ENCODE peak calls at places on chromosomes 6 and 20, in eight cellular contexts. Z is ascending aorta, X is stomach, T is upper lobe of left lung, L is endodermal cell, Q is psoas muscle, S is lung, V is B cell. F is an unnamed sample.

GRCh38 chr6:36671687-36672375 is 6.7 kb upstream of the CDKN1A start:
- DNase-seq in L (no peak), Z (no peak), Q (no peak), T (no peak), X (no peak), V (no peak), S (no peak), F (no peak)

GRCh38 chr6:48552905-48553304 is 441.9 kb upstream of the PTCHD4 start:
- DNase-seq in Z (no peak), Q (no peak), L (no peak), S (no peak), T (no peak), X (no peak), V (no peak), F (no peak)

GRCh38 chr6:35473075-35473848 is 5.1 kb downstream of the RPL10A start:
- DNase-seq in S (no peak), Z (no peak), Q (no peak), L (peak; percentile 67), V (no peak), X (no peak), T (no peak), F (no peak)

GRCh38 chr20:7410150-7410549 is 530.1 kb downstream of the HAO1 start:
- DNase-seq in Z (no peak), S (no peak), Q (no peak), V (no peak), T (no peak), X (no peak), L (no peak), F (no peak)

GRCh38 chr20:37527638-37528441 is at the start of gene BLCAP:
- DNase-seq in Z (peak; percentile 59), V (peak; percentile 95), T (peak; percentile 93), L (peak; percentile 96), X (peak; percentile 91), Q (peak; percentile 93), S (peak; percentile 90), F (peak; percentile 92)

GRCh38 chr6:1890987-1891386 is 281.3 kb downstream of the FOXC1 start:
- DNase-seq in S (no peak), T (no peak), Q (no peak), L (no peak), Z (no peak), X (no peak), V (no peak), F (no peak)

GRCh38 chr6:93036835-93037234 is 382.5 kb downstream of the EPHA7 start:
- DNase-seq in L (peak; percentile 55), X (no peak), Q (no peak), T (no peak), S (no peak), Z (no peak), V (no peak), F (no peak)

GRCh38 chr6:41581381-41581991 is 35.3 kb downstream of the FOXP4 start:
- DNase-seq in X (no peak), Q (peak; percentile 59), T (peak; percentile 40), L (no peak), V (no peak), Z (peak; percentile 43), S (no peak), F (no peak)

GRCh38 chr6:97052152-97052787 is 127.7 kb downstream of the KLHL32 start:
- DNase-seq in Q (no peak), X (no peak), L (no peak), S (no peak), Z (no peak), T (no peak), V (no peak), F (no peak)

GRCh38 chr6:97049254-97050004 is 124.9 kb downstream of the KLHL32 start:
- DNase-seq in L (no peak), Q (no peak), S (no peak), X (no peak), V (no peak), Z (no peak), T (no peak), F (no peak)

GRCh38 chr6:97055743-97056142 is 131.2 kb downstream of the KLHL32 start:
- DNase-seq in S (no peak), Z (no peak), X (no peak), Q (no peak), L (no peak), T (no peak), V (no peak), F (no peak)

GRCh38 chr6:97048771-97049170 is 124.2 kb downstream of the KLHL32 start:
- DNase-seq in Q (no peak), X (no peak), L (no peak), V (no peak), S (no peak), T (no peak), Z (no peak), F (no peak)

GRCh38 chr6:97053643-97054411 is 129.3 kb downstream of the KLHL32 start:
- DNase-seq in X (no peak), Z (no peak), V (no peak), S (no peak), Q (no peak), T (no peak), L (no peak), F (no peak)
- TF ChIP-seq CTCF in X (no peak), Z (peak; percentile 59), V (peak; percentile 53), S (no peak), Q (peak; percentile 50), T (peak; percentile 21), L (peak; percentile 82), F (no peak)

GRCh38 chr6:83708970-83709747 is at the start of gene SNAP91:
- DNase-seq in Z (no peak), T (no peak), X (no peak), Q (peak; percentile 23), S (no peak), L (peak; percentile 93), V (no peak), F (no peak)
- TF ChIP-seq CTCF in Z (no peak), T (no peak), X (no peak), Q (no peak), S (no peak), L (no peak), V (no peak), F (no peak)

GRCh38 chr6:67909354-67909753 is 725.7 kb upstream of the ADGRB3 start:
- DNase-seq in V (no peak), Q (no peak), Z (no peak), X (no peak), L (no peak), T (no peak), S (no peak), F (no peak)
- TF ChIP-seq CTCF in V (no peak), Q (no peak), Z (no peak), X (no peak), L (no peak), T (no peak), S (no peak), F (no peak)

GRCh38 chr6:89597988-89598387 is 40.6 kb downstream of the LYRM2 start:
- DNase-seq in T (peak; percentile 38), Q (no peak), X (no peak), Z (no peak), L (peak; percentile 60), S (peak; percentile 76), V (no peak), F (no peak)
- TF ChIP-seq CTCF in T (no peak), Q (no peak), X (no peak), Z (peak; percentile 44), L (no peak), S (no peak), V (no peak), F (no peak)

GRCh38 chr20:13321416-13321815 is 100.3 kb downstream of the ISM1 start:
- DNase-seq in T (no peak), V (no peak), L (no peak), S (no peak), X (no peak), Q (no peak), Z (no peak), F (no peak)

GRCh38 chr20:13322621-13323020 is 101.5 kb downstream of the ISM1 start:
- DNase-seq in V (no peak), T (no peak), S (no peak), L (peak; percentile 84), X (no peak), Q (no peak), Z (no peak), F (no peak)

GRCh38 chr20:13322198-13322597 is 101.1 kb downstream of the ISM1 start:
- DNase-seq in X (no peak), S (no peak), T (no peak), V (no peak), L (no peak), Z (no peak), Q (no peak), F (no peak)

GRCh38 chr20:13325796-13326340 is 104.8 kb downstream of the ISM1 start:
- DNase-seq in S (no peak), T (no peak), Q (no peak), V (no peak), X (no peak), L (no peak), Z (no peak), F (no peak)

DNA sequence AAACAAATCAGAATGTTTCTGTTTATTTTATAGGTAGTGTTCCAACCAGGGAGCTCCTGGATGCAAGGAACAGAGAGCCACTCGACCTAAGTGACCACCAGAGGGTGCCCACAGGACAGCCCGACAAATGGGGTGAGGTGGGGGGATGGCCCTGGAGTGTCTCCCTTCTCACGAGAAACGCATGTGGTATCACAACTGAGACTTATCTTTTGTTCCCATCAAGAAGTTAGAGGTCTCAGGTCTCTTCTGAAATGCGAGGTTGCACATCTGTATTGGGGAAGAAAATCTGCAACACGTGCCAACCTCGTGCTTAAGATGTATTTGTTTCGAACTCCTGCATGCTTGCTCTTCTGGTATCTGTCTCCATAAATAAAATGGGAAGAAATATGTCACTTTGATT is 104.0 kb downstream of the ISM1 start:
- DNase-seq in S (no peak), Z (no peak), T (peak; percentile 30), V (no peak), Q (no peak), X (no peak), L (peak; percentile 89), F (no peak)
- TF ChIP-seq CTCF in S (no peak), Z (peak; percentile 45), T (no peak), V (no peak), Q (peak; percentile 14), X (no peak), L (peak; percentile 92), F (no peak)

GRCh38 chr20:52783769-52784168 is 188.4 kb upstream of the TSHZ2 start:
- DNase-seq in V (no peak), L (peak; percentile 82), X (no peak), T (no peak), Q (no peak), Z (no peak), S (no peak), F (no peak)
- TF ChIP-seq CTCF in V (no peak), L (peak; percentile 82), X (no peak), T (no peak), Q (no peak), Z (no peak), S (no peak), F (no peak)